ENCODE peak calls at places on chromosomes 3 and 15, in five cellular contexts. O is AG09319; J is HFFc6; Z is H9; D is CD4-positive, alpha-beta T cell. H is an unnamed sample.
A peak's percentile ranks its signal among the peaks of the same experiment; 100 is the strongest.

GRCh38 chr15:78162038-78162437 is 12.9 kb downstream of the IDH3A start:
- DNase-seq in O (no peak), Z (no peak), J (no peak), D (peak; percentile 26), H (no peak)

GRCh38 chr3:151875759-151876158 is 2.3 kb downstream of the SUCNR1 start:
- DNase-seq in O (no peak), Z (no peak), J (no peak), D (no peak), H (no peak)

GRCh38 chr15:83850846-83851245 is 196.9 kb downstream of the ADAMTSL3 start:
- DNase-seq in O (no peak), Z (no peak), J (no peak), D (no peak), H (no peak)

GRCh38 chr15:56765252-56765651 is 31.9 kb upstream of the ZNF280D start:
- DNase-seq in Z (no peak), O (no peak), J (peak; percentile 17), D (no peak), H (no peak)

GRCh38 chr3:82824491-82824890 is 1063.0 kb upstream of the GBE1 start:
- DNase-seq in O (no peak), D (no peak), J (no peak), Z (no peak), H (no peak)

GRCh38 chr3:189355481-189356201 is 183.9 kb downstream of the TPRG1 start:
- DNase-seq in D (peak; percentile 37), O (peak; percentile 15), Z (peak; percentile 30), J (no peak), H (no peak)

GRCh38 chr15:87038404-87038803 is 958.7 kb downstream of the AGBL1 start:
- DNase-seq in J (no peak), O (no peak), D (no peak), Z (peak; percentile 64), H (no peak)

GRCh38 chr3:149448331-149448831 is 26.1 kb upstream of the TM4SF4 start:
- DNase-seq in D (no peak), O (no peak), Z (no peak), J (peak; percentile 77), H (no peak)

GRCh38 chr15:97875513-97876285 is 84.8 kb upstream of the ARRDC4 start:
- DNase-seq in D (no peak), Z (peak; percentile 59), J (no peak), O (no peak), H (no peak)

GRCh38 chr3:45509038-45509767 is 85.3 kb upstream of the LIMD1 start:
- DNase-seq in Z (peak; percentile 49), J (peak; percentile 93), D (no peak), O (peak; percentile 59), H (no peak)

GRCh38 chr3:9347086-9347485 is 15.8 kb upstream of the THUMPD3 start:
- DNase-seq in J (peak; percentile 57), D (no peak), O (no peak), Z (no peak), H (no peak)

GRCh38 chr15:77706482-77707244 is 74.0 kb upstream of the LINGO1 start:
- DNase-seq in Z (no peak), J (no peak), D (no peak), O (no peak), H (no peak)

GRCh38 chr3:114896978-114897377 is 250.1 kb downstream of the ZBTB20 start:
- DNase-seq in J (no peak), O (no peak), Z (no peak), D (no peak), H (no peak)

GRCh38 chr3:100400424-100400781 is 486 bp downstream of the TOMM70 start:
- DNase-seq in J (no peak), Z (no peak), D (peak; percentile 7), O (no peak), H (peak; percentile 49)

GRCh38 chr15:81101894-81102815 is 31.9 kb upstream of the CFAP161 start:
- DNase-seq in J (no peak), D (no peak), Z (no peak), O (no peak), H (no peak)

GRCh38 chr3:57030711-57031110 is 29.8 kb upstream of the SPATA12 start:
- DNase-seq in J (no peak), Z (no peak), D (no peak), O (no peak), H (no peak)

GRCh38 chr15:73926191-73927002 is at the start of gene LOXL1:
- DNase-seq in D (no peak), J (peak; percentile 85), Z (peak; percentile 80), O (no peak), H (peak; percentile 79)

GRCh38 chr3:31833391-31834165 is 147.5 kb downstream of the OSBPL10 start:
- DNase-seq in O (peak; percentile 49), Z (no peak), D (no peak), J (no peak), H (no peak)

GRCh38 chr3:186365202-186365974 is 3.4 kb upstream of the DGKG start:
- DNase-seq in O (no peak), Z (no peak), J (no peak), D (no peak), H (no peak)

GRCh38 chr3:127438951-127439350 is 151.1 kb upstream of the PRR20G start:
- DNase-seq in Z (peak; percentile 16), D (no peak), J (no peak), O (no peak), H (no peak)

GRCh38 chr3:197950661-197951029 is 655 bp downstream of the RPL35A start:
- DNase-seq in J (no peak), D (no peak), O (no peak), Z (no peak), H (no peak)

GRCh38 chr3:13254028-13254951 is 165.8 kb downstream of the NUP210 start:
- DNase-seq in Z (no peak), D (no peak), O (no peak), J (no peak), H (no peak)

GRCh38 chr3:83934208-83935150 is 1024.3 kb upstream of the CADM2 start:
- DNase-seq in J (peak; percentile 55), Z (no peak), D (no peak), O (no peak), H (no peak)

GRCh38 chr3:13574083-13574797 is 25.3 kb downstream of the FBLN2 start:
- DNase-seq in J (no peak), O (no peak), D (no peak), Z (no peak), H (no peak)

GRCh38 chr3:158508481-158508880 is 62.5 kb upstream of the MLF1 start:
- DNase-seq in Z (no peak), O (no peak), J (peak; percentile 67), D (no peak), H (no peak)

GRCh38 chr15:101451192-101451799 is 38.2 kb downstream of the PCSK6 start:
- DNase-seq in D (no peak), J (no peak), Z (no peak), O (peak; percentile 51), H (peak; percentile 53)

GRCh38 chr3:18988619-18989229 is 159.6 kb upstream of the KCNH8 start:
- DNase-seq in J (no peak), Z (no peak), O (no peak), D (no peak), H (no peak)

GRCh38 chr3:70840106-70840870 is 527.9 kb upstream of the MDFIC2 start:
- DNase-seq in J (no peak), O (no peak), D (no peak), Z (peak; percentile 39), H (no peak)

GRCh38 chr3:81439088-81439487 is 322.4 kb downstream of the GBE1 start:
- DNase-seq in D (no peak), O (no peak), Z (no peak), J (no peak), H (no peak)

GRCh38 chr3:186268616-186269448 is 93.2 kb downstream of the DGKG start:
- DNase-seq in O (no peak), D (no peak), J (peak; percentile 26), Z (peak; percentile 65), H (peak; percentile 37)

GRCh38 chr15:40467260-40467615 is 3.5 kb upstream of the CHST14 start:
- DNase-seq in D (no peak), J (no peak), O (no peak), Z (no peak), H (no peak)

GRCh38 chr15:46442196-46442595 is 807.4 kb downstream of the SQOR start:
- DNase-seq in D (no peak), Z (no peak), O (no peak), J (peak; percentile 71), H (no peak)

GRCh38 chr3:127588675-127589577 is 1.6 kb downstream of the TPRA1 start:
- DNase-seq in O (no peak), J (peak; percentile 82), Z (peak; percentile 42), D (no peak), H (no peak)

GRCh38 chr15:77578641-77579372 is 53.9 kb downstream of the LINGO1 start:
- DNase-seq in J (no peak), Z (no peak), O (no peak), D (no peak), H (no peak)

GRCh38 chr3:156135921-156136655 is 15.7 kb downstream of the KCNAB1 start:
- DNase-seq in J (no peak), O (no peak), D (no peak), Z (no peak), H (peak; percentile 19)

GRCh38 chr15:39244776-39245175 is 336.1 kb upstream of the THBS1 start:
- DNase-seq in J (no peak), Z (no peak), D (no peak), O (no peak), H (no peak)
- TF ChIP-seq CTCF in J (no peak), Z (no peak), D (no peak), O (no peak), H (no peak)

DNA sequence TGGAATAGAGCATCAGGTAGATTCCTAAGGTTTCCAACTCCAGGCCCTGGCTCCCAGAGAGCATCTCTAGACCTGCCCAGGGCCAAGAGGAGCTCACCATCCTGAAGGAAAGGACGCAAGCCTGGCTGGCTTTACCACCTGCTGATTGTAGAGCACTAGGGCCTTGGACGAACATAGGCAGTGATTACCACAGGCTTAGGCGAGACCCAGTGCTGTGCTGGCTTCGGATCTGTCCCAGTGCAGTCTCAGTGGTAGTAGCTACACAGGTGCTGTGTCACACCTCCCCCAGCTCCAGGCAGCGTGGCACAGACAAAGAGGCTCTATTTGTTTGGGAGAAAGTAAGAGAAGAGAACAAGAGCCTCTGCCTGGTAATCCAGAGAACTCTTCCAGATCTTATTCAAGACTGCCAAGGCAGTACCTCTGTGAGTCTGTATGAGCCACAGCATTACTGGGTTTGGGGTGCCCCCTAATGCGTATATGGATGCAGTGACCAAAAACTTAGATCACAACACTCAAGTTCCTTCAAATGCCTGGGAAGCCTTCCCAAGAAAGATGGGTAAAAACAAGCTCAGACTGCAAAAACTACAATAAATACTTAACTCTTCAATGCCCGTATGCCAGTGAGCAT is 25.4 kb downstream of the ISG20 start:
- DNase-seq in O (no peak), Z (no peak), D (peak; percentile 45), J (no peak), H (no peak)
- TF ChIP-seq CTCF in O (no peak), Z (peak; percentile 55), D (peak; percentile 72), J (no peak), H (no peak)

GRCh38 chr3:21839592-21839991 is 88.6 kb upstream of the ZNF385D start:
- DNase-seq in J (peak; percentile 73), Z (no peak), D (no peak), O (peak; percentile 78), H (no peak)
- TF ChIP-seq CTCF in J (peak; percentile 50), Z (peak; percentile 57), D (no peak), O (peak; percentile 70), H (peak; percentile 37)

GRCh38 chr3:2653706-2654105 is 456.5 kb downstream of the IL5RA start:
- DNase-seq in Z (no peak), J (no peak), D (no peak), O (no peak), H (no peak)
- TF ChIP-seq CTCF in Z (no peak), J (no peak), D (no peak), O (no peak), H (no peak)

GRCh38 chr3:4981688-4982494 is 2.7 kb downstream of the BHLHE40 start:
- DNase-seq in D (no peak), O (no peak), Z (no peak), J (peak; percentile 63), H (no peak)
- TF ChIP-seq CTCF in D (no peak), O (peak; percentile 28), Z (peak; percentile 48), J (peak; percentile 74), H (peak; percentile 52)